ENCODE peak calls at places on chromosomes 13 and 19, in nine cellular contexts. N, Y, X, W, S, G, Q, U and B are unnamed samples. For H3K4me1, the result is how much of the 10 kb centered on the place peaks cover.

GRCh38 chr13:75871059-75871458 is 234.9 kb downstream of the LMO7 start:
- DNase-seq in S (no peak), U (no peak), G (no peak), X (no peak), N (no peak), W (no peak), Y (no peak), Q (no peak), B (no peak)

GRCh38 chr19:13033819-13034611 is 38.7 kb downstream of the NFIX start:
- DNase-seq in W (peak), X (peak), Y (peak), Q (peak), N (peak), S (peak), U (peak), G (peak), B (no peak)

GRCh38 chr19:44846455-44847143 is 502 bp downstream of the NECTIN2 start:
- DNase-seq in G (peak), Y (no peak), U (peak), X (no peak), W (no peak), N (peak), Q (no peak), S (peak), B (no peak)

GRCh38 chr13:71605744-71606143 is 261.3 kb downstream of the DACH1 start:
- DNase-seq in W (no peak), N (no peak), U (no peak), X (no peak), S (no peak), G (no peak), Y (no peak), Q (no peak), B (no peak)

GRCh38 chr13:79917628-79918027 is 423.3 kb downstream of the SPRY2 start:
- DNase-seq in S (no peak), G (no peak), X (no peak), N (no peak), Y (no peak), W (no peak), U (no peak), Q (no peak), B (no peak)

GRCh38 chr19:19338082-19338481 is 17.5 kb downstream of the MAU2 start:
- DNase-seq in Y (no peak), X (no peak), N (no peak), U (no peak), W (no peak), G (no peak), Q (no peak), S (no peak), B (no peak)

GRCh38 chr19:48481846-48482639 is 12.9 kb downstream of the CYTH2 start:
- DNase-seq in U (no peak), W (no peak), G (no peak), N (peak), Q (no peak), Y (no peak), X (no peak), S (peak), B (no peak)

GRCh38 chr19:22052644-22053013 is 345 bp downstream of the ZNF257 start:
- DNase-seq in S (peak), W (no peak), Q (no peak), X (no peak), G (no peak), Y (no peak), N (peak), U (peak), B (no peak)

GRCh38 chr13:84590663-84591062 is 708.4 kb upstream of the SLITRK1 start:
- DNase-seq in Y (no peak), N (no peak), W (no peak), Q (no peak), X (no peak), U (no peak), G (no peak), S (no peak), B (no peak)

GRCh38 chr19:17020823-17021222 is 5.8 kb downstream of the CPAMD8 start:
- DNase-seq in W (peak), Q (no peak), U (no peak), N (no peak), X (no peak), G (no peak), S (no peak), Y (peak), B (no peak)

GRCh38 chr19:46489445-46490272 is 6.0 kb downstream of the PNMA8B start:
- DNase-seq in G (peak), U (no peak), Q (no peak), X (peak), S (peak), Y (no peak), N (peak), W (no peak), B (no peak)

GRCh38 chr13:44283598-44283997 is 90.0 kb upstream of the SERP2 start:
- DNase-seq in Y (no peak), W (no peak), U (no peak), N (no peak), X (no peak), G (no peak), S (no peak), Q (no peak), B (no peak)

GRCh38 chr19:18780631-18781030 is 10.5 kb downstream of the COMP start:
- DNase-seq in U (no peak), X (no peak), S (no peak), Q (no peak), W (no peak), N (no peak), Y (no peak), G (no peak), B (no peak)

GRCh38 chr19:13507053-13507611 is 853 bp upstream of the CACNA1A start:
- DNase-seq in G (no peak), Y (no peak), Q (no peak), S (no peak), U (no peak), W (no peak), X (no peak), N (no peak), B (no peak)

GRCh38 chr13:102930566-102930965 is 84.7 kb downstream of the ERCC5 start:
- DNase-seq in U (no peak), Y (no peak), Q (no peak), G (no peak), S (no peak), W (no peak), X (no peak), N (no peak), B (no peak)

GRCh38 chr13:45678282-45678681 is 23.8 kb upstream of the CBY2 start:
- DNase-seq in G (no peak), N (no peak), W (no peak), Y (no peak), U (no peak), X (no peak), S (no peak), Q (no peak), B (no peak)

GRCh38 chr19:18653853-18654252 is 17.0 kb downstream of the KLHL26 start:
- DNase-seq in U (no peak), Q (no peak), S (no peak), N (no peak), Y (no peak), W (no peak), X (no peak), G (no peak), B (no peak)

GRCh38 chr19:18321729-18322091 is 1.2 kb downstream of the LSM4 start:
- DNase-seq in S (no peak), Q (no peak), X (no peak), U (no peak), Y (peak), G (no peak), W (no peak), N (no peak), B (no peak)

GRCh38 chr19:48342841-48343540 is 17.6 kb downstream of the EMP3 start:
- DNase-seq in Y (no peak), G (no peak), S (no peak), X (no peak), W (peak), Q (no peak), N (no peak), U (no peak), B (no peak)

GRCh38 chr13:48265217-48265815 is 32.3 kb downstream of the ITM2B start:
- DNase-seq in S (no peak), X (no peak), Y (no peak), N (no peak), W (no peak), G (peak), U (no peak), Q (no peak), B (no peak)

GRCh38 chr19:52660981-52661380 is 22.8 kb upstream of the ZNF83 start:
- DNase-seq in U (no peak), W (no peak), Q (no peak), Y (no peak), G (no peak), X (no peak), N (no peak), S (no peak), B (no peak)

GRCh38 chr13:31168736-31169135 is 7.0 kb upstream of the HSPH1 start:
- DNase-seq in G (peak), Q (no peak), S (no peak), Y (no peak), W (no peak), U (peak), N (no peak), X (no peak), B (no peak)

GRCh38 chr13:37954191-37954590 is 84.6 kb upstream of the TRPC4 start:
- DNase-seq in G (no peak), U (no peak), Q (no peak), N (no peak), Y (no peak), X (no peak), S (no peak), W (no peak), B (no peak)

GRCh38 chr13:74596691-74597090 is 462.5 kb upstream of the KLF12 start:
- DNase-seq in X (no peak), G (no peak), S (no peak), Q (no peak), U (no peak), N (no peak), Y (no peak), W (no peak), B (no peak)

GRCh38 chr13:85969331-85969730 is 170.1 kb upstream of the SLITRK6 start:
- DNase-seq in W (no peak), N (no peak), X (no peak), S (no peak), Y (no peak), Q (no peak), U (no peak), G (no peak), B (no peak)

GRCh38 chr13:32947411-32947810 is 68.8 kb upstream of the KL start:
- DNase-seq in S (no peak), U (no peak), N (no peak), G (no peak), X (no peak), Y (no peak), Q (no peak), W (no peak), B (no peak)

GRCh38 chr13:35630551-35631275 is 154.2 kb upstream of the MAB21L1 start:
- DNase-seq in U (peak), X (no peak), Y (no peak), S (no peak), G (no peak), N (no peak), Q (no peak), W (peak), B (no peak)

GRCh38 chr19:44072543-44073401 is 813 bp downstream of the ZNF284 start:
- DNase-seq in X (no peak), S (no peak), U (peak), Q (no peak), Y (peak), W (no peak), G (no peak), N (no peak), B (no peak)

GRCh38 chr13:111589992-111590391 is 269.6 kb downstream of the TEX29 start:
- DNase-seq in U (no peak), X (no peak), N (no peak), Q (no peak), Y (no peak), W (no peak), G (no peak), S (no peak), B (no peak)

GRCh38 chr13:111587249-111587648 is 266.8 kb downstream of the TEX29 start:
- DNase-seq in Q (no peak), X (no peak), N (no peak), S (no peak), W (no peak), G (no peak), U (no peak), Y (no peak), B (no peak)

GRCh38 chr13:111584101-111584500 is 263.7 kb downstream of the TEX29 start:
- DNase-seq in Q (no peak), U (peak), W (no peak), X (no peak), S (no peak), N (no peak), Y (no peak), G (peak), B (no peak)

GRCh38 chr13:111589321-111589720 is 268.9 kb downstream of the TEX29 start:
- DNase-seq in W (no peak), U (no peak), Y (no peak), X (no peak), S (no peak), N (no peak), G (no peak), Q (no peak), B (no peak)

DNA sequence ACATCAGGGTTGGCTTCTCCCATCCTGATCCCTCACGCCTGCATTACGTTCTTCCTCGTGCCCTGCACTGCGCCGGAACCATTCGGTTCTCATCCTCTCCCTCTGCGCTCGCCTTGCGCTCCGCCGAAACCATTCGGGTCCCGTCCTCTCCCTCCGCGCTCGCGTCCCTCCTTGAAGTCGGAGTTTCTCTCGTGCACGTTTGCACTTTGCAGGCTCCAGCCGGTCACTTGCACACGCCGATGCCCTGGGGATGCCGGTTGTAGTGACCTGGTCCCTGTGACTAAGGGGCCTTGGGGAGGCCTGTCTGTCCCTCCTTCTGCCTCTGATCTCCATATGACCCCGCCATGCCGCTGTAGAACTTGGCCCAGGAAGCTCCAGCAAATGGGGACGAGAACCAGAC is 265.8 kb downstream of the TEX29 start:
- DNase-seq in S (no peak), X (no peak), N (no peak), G (no peak), U (no peak), Y (no peak), W (no peak), Q (no peak), B (no peak)
- H3K4me1 ChIP-seq in S (under half), X (under half), N (under half), G (under half), U (under half), Y (under half), W (under half), Q (under half), B (under half)

DNA sequence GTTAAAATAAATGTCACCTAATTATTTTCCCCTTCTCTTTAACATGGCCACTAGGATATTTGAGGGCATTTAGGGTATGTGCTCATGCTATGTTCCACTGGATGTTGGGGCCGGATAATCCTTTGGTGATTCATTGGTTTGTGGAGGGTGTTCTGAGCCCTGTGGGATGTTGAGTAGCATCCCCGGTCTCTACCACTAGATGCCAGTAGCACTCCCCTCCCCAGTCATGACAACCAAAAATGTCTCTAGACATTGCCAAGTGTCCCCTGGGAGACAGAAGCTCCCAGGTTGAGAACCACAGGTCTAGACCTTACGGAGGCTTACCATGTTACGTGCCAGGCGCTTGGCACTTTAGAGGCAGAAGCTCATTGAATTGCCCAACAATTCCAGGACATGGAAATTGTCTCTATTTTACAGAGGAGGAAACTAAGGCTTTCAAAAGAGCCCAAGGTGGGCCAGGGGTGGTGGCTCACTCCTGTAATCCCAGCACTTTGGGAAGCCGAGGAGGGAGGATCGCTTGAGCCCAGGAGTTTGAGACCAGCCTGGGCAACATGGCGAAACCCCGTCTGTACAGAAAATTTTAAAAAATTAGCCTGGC is 14.1 kb downstream of the SHANK1 start:
- DNase-seq in U (no peak), Y (peak), X (no peak), N (no peak), W (peak), S (no peak), G (no peak), Q (no peak), B (no peak)
- TF ChIP-seq CTCF in U (no peak), Y (peak), X (peak), N (peak), W (peak), S (peak), G (peak), Q (peak), B (peak)

GRCh38 chr19:5622465-5623396 is at the start of the genes SAFB and SAFB2:
- DNase-seq in N (peak), W (peak), Y (peak), S (peak), G (peak), X (peak), U (peak), Q (peak), B (peak)
- H3K4me1 ChIP-seq in N (half or more), W (under half), Y (half or more), S (half or more), G (half or more), X (under half), U (under half), Q (half or more), B (half or more)

GRCh38 chr19:37899453-37899852 is 6.9 kb downstream of the WDR87 start:
- DNase-seq in Q (no peak), N (no peak), U (no peak), X (no peak), Y (no peak), G (no peak), W (no peak), S (no peak), B (no peak)
- TF ChIP-seq CTCF in Q (no peak), N (no peak), U (no peak), X (no peak), Y (no peak), G (no peak), W (no peak), S (no peak), B (no peak)

GRCh38 chr19:58556633-58557252 is 1.7 kb downstream of the UBE2M start:
- DNase-seq in X (peak), Y (no peak), N (no peak), W (no peak), U (peak), G (no peak), S (no peak), Q (no peak), B (peak)
- H3K4me1 ChIP-seq in X (under half), Y (half or more), N (under half), W (under half), U (under half), G (under half), S (half or more), Q (under half), B (half or more)

GRCh38 chr13:110680852-110681251 is 25.1 kb downstream of the CARS2 start:
- DNase-seq in N (no peak), X (no peak), Q (no peak), S (no peak), W (peak), U (no peak), G (no peak), Y (peak), B (no peak)
- TF ChIP-seq CTCF in N (peak), X (no peak), Q (no peak), S (peak), W (peak), U (no peak), G (peak), Y (peak), B (no peak)

GRCh38 chr13:110554227-110554836 is 7.2 kb downstream of the RAB20 start:
- DNase-seq in Y (no peak), N (no peak), G (no peak), S (no peak), W (no peak), X (no peak), U (no peak), Q (no peak), B (no peak)
- H3K4me1 ChIP-seq in Y (under half), N (under half), G (under half), S (under half), W (under half), X (under half), U (under half), Q (under half), B (under half)

DNA sequence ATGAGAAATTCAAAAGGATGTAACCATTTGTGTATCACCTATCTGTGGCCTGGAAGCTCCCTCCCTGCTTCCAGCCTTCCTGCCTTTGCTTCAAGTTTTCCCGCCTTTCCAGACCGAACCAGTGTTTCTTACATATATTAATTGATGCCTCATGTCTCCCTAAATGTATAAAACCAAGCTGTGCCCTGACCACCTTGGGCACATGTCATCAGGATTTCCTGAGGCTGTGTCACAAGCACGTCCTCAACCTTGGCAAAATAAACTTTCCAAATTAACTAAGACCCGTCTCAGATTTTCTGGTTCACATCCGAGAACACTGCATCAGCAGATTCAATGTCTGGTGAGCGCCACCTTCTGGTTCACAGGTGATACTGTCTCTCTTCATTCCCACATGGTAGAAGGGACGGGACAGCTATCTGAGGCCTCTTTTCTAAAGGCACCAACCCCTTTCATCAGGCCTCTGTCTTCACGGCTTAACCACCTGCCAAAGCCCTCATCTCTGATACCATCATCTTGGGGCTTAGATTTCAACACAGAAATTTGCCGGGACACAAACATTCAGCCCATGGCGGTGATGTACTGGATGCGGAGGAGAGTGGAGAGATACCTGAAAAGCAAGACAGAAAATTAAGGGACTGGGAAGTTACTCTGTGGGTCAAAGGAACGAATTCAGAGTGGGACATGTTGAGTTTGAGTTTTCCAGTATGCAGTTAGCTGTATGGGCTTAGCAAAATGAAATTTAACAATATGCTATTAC is 58.7 kb upstream of the PABPC3 start:
- DNase-seq in S (peak), U (peak), X (no peak), W (peak), Y (peak), N (no peak), G (peak), Q (peak), B (no peak)
- TF ChIP-seq CTCF in S (peak), U (peak), X (peak), W (peak), Y (peak), N (peak), G (peak), Q (peak), B (peak)

DNA sequence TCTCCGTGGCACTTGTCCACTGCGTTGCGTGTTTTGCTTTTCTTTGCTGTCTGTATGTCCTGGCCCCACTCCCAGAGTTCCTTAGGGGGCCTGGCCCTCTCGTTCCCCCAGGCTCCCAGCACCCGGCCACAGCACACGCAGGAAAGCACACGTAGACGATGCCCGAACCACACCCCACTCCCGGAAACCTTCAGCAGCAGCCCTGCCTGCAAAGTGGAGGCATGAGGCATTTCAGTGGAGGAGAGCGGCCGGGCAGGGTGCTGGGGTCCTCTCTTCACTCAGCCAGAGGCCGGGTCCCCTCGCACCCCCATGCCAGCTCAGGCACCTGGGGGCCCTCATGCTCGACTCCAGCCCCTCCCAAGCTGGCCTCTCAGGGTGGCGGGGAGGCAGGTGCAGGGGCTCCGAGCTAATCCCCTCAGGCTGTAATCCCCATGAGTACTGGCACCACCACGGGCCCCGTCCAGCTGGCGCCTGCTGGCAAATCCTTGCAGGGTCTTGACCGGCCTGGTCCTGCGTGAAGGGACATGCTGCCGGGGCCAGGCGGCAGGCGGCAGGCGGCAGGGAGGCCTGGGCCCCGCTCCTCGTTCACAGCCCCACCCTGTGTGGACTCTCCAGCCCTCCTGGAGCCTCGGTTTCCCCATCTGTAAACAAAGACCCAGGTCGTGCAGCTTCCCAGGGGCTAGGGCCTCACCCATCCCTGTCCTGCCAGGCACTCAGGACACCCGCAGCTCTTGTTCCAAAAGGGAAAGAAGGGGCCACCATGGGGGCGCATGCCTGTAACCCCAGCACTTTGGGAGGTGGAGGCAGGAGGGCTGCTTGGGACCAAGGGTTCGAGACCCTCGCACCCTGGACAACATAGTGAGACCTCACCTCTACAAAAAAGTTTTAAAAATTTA is 7.0 kb downstream of the PIP5K1C start:
- DNase-seq in W (no peak), Q (no peak), N (no peak), X (peak), S (no peak), U (no peak), G (no peak), Y (no peak), B (no peak)
- H3K4me1 ChIP-seq in W (under half), Q (under half), N (under half), X (under half), S (under half), U (under half), G (under half), Y (under half), B (under half)